ENCODE peak calls at places on chromosomes 13 and 19, in ten cellular contexts. One of them, this sample, is unnamed.
A peak's percentile ranks its signal among the peaks of the same experiment; 100 is the strongest.

GRCh38 chr19:36142496-36142895 is 2.6 kb downstream of the CAPNS1 start:
- DNase-seq in cardiac muscle cell: no peak
- DNase-seq in neural progenitor cell: no peak
- DNase-seq in transverse colon: no peak
- DNase-seq in upper lobe of left lung: no peak
- DNase-seq in thyroid gland: no peak
- DNase-seq in BE2C: no peak
- DNase-seq in A549: no peak
- DNase-seq in heart left ventricle: no peak
- DNase-seq in effector memory CD4-positive, alpha-beta T cell: no peak
- DNase-seq in this sample: no peak

GRCh38 chr13:40599146-40599545 is 67.3 kb downstream of the FOXO1 start:
- DNase-seq in BE2C: no peak
- DNase-seq in heart left ventricle: no peak
- DNase-seq in upper lobe of left lung: no peak
- DNase-seq in thyroid gland: no peak
- DNase-seq in transverse colon: no peak
- DNase-seq in neural progenitor cell: no peak
- DNase-seq in A549: no peak
- DNase-seq in effector memory CD4-positive, alpha-beta T cell: no peak
- DNase-seq in cardiac muscle cell: no peak
- DNase-seq in this sample: no peak

GRCh38 chr13:23325191-23325590 is 108.3 kb downstream of the SACS start:
- DNase-seq in neural progenitor cell: no peak
- DNase-seq in cardiac muscle cell: no peak
- DNase-seq in thyroid gland: no peak
- DNase-seq in heart left ventricle: no peak
- DNase-seq in effector memory CD4-positive, alpha-beta T cell: no peak
- DNase-seq in BE2C: no peak
- DNase-seq in A549: no peak
- DNase-seq in transverse colon: no peak
- DNase-seq in upper lobe of left lung: no peak
- DNase-seq in this sample: no peak

GRCh38 chr19:43782689-43783231 is 2.0 kb upstream of the KCNN4 start:
- DNase-seq in cardiac muscle cell: no peak
- DNase-seq in heart left ventricle: no peak
- DNase-seq in neural progenitor cell: no peak
- DNase-seq in thyroid gland: no peak
- DNase-seq in transverse colon: peak; percentile 88
- DNase-seq in upper lobe of left lung: no peak
- DNase-seq in BE2C: no peak
- DNase-seq in effector memory CD4-positive, alpha-beta T cell: no peak
- DNase-seq in A549: no peak
- DNase-seq in this sample: no peak

GRCh38 chr19:7391218-7391670 is 42.5 kb downstream of the ARHGEF18 start:
- DNase-seq in heart left ventricle: no peak
- DNase-seq in BE2C: no peak
- DNase-seq in thyroid gland: no peak
- DNase-seq in neural progenitor cell: no peak
- DNase-seq in transverse colon: peak; percentile 61
- DNase-seq in A549: peak; percentile 75
- DNase-seq in effector memory CD4-positive, alpha-beta T cell: no peak
- DNase-seq in upper lobe of left lung: no peak
- DNase-seq in cardiac muscle cell: no peak
- DNase-seq in this sample: peak; percentile 56

GRCh38 chr19:41774515-41774980 is 19.2 kb downstream of the CEACAM6 start:
- DNase-seq in transverse colon: peak; percentile 84
- DNase-seq in BE2C: no peak
- DNase-seq in thyroid gland: peak; percentile 17
- DNase-seq in heart left ventricle: no peak
- DNase-seq in cardiac muscle cell: no peak
- DNase-seq in effector memory CD4-positive, alpha-beta T cell: peak; percentile 40
- DNase-seq in neural progenitor cell: no peak
- DNase-seq in A549: peak; percentile 57
- DNase-seq in upper lobe of left lung: peak; percentile 82
- DNase-seq in this sample: no peak

GRCh38 chr19:6103894-6104293 is 6.4 kb downstream of the RFX2 start:
- DNase-seq in effector memory CD4-positive, alpha-beta T cell: no peak
- DNase-seq in transverse colon: no peak
- DNase-seq in thyroid gland: no peak
- DNase-seq in upper lobe of left lung: no peak
- DNase-seq in cardiac muscle cell: no peak
- DNase-seq in neural progenitor cell: no peak
- DNase-seq in A549: no peak
- DNase-seq in BE2C: no peak
- DNase-seq in heart left ventricle: no peak
- DNase-seq in this sample: no peak

GRCh38 chr13:45120967-45121366 is 657 bp downstream of the GTF2F2 start:
- DNase-seq in thyroid gland: no peak
- DNase-seq in A549: no peak
- DNase-seq in transverse colon: no peak
- DNase-seq in BE2C: no peak
- DNase-seq in cardiac muscle cell: no peak
- DNase-seq in neural progenitor cell: no peak
- DNase-seq in upper lobe of left lung: no peak
- DNase-seq in heart left ventricle: no peak
- DNase-seq in effector memory CD4-positive, alpha-beta T cell: no peak
- DNase-seq in this sample: no peak

DNA sequence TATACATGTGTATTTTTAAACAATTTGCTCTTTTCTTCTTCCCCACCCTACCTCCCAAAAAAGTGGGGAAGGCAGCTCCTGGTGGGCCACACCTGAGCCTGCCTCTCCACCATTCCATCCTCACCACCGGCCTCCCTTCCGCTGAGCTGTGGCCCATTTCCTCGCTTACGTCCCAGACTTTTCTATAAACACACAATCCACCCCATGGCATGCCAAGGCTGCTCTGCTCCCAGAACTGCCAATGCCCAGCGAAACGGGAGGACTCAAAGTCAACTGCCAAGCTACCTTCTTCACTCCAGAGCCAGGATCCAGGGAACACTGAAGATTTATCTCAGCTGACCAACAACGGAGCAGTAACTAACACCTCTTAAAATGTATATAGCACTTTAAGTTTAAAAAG is 2.8 kb downstream of the N4BP2L1 start:
- DNase-seq in BE2C: no peak
- DNase-seq in transverse colon: no peak
- DNase-seq in neural progenitor cell: no peak
- DNase-seq in heart left ventricle: no peak
- DNase-seq in effector memory CD4-positive, alpha-beta T cell: no peak
- DNase-seq in thyroid gland: no peak
- DNase-seq in upper lobe of left lung: no peak
- DNase-seq in A549: no peak
- DNase-seq in cardiac muscle cell: no peak
- DNase-seq in this sample: no peak
- H3K4me1 ChIP-seq in BE2C: no peaks in the 10 kb centered on the region
- H3K4me1 ChIP-seq in transverse colon: peaks cover 7% of the 10 kb centered on the region
- H3K4me1 ChIP-seq in neural progenitor cell: peaks cover 8% of the 10 kb centered on the region
- H3K4me1 ChIP-seq in heart left ventricle: peaks cover 29% of the 10 kb centered on the region
- H3K4me1 ChIP-seq in effector memory CD4-positive, alpha-beta T cell: peaks cover 14% of the 10 kb centered on the region
- H3K4me1 ChIP-seq in thyroid gland: peaks cover 18% of the 10 kb centered on the region
- H3K4me1 ChIP-seq in upper lobe of left lung: peaks cover 32% of the 10 kb centered on the region
- H3K4me1 ChIP-seq in A549: no peaks in the 10 kb centered on the region
- H3K4me1 ChIP-seq in cardiac muscle cell: peaks cover 4% of the 10 kb centered on the region
- H3K4me1 ChIP-seq in this sample: peaks cover 12% of the 10 kb centered on the region

GRCh38 chr19:952680-953500 is 27.1 kb downstream of the ARID3A start:
- DNase-seq in transverse colon: peak; percentile 68
- DNase-seq in neural progenitor cell: no peak
- DNase-seq in cardiac muscle cell: no peak
- DNase-seq in effector memory CD4-positive, alpha-beta T cell: no peak
- DNase-seq in heart left ventricle: no peak
- DNase-seq in BE2C: no peak
- DNase-seq in A549: no peak
- DNase-seq in thyroid gland: no peak
- DNase-seq in upper lobe of left lung: peak; percentile 28
- DNase-seq in this sample: no peak

GRCh38 chr19:954272-954671 is 28.4 kb downstream of the ARID3A start:
- DNase-seq in effector memory CD4-positive, alpha-beta T cell: no peak
- DNase-seq in transverse colon: no peak
- DNase-seq in neural progenitor cell: no peak
- DNase-seq in thyroid gland: no peak
- DNase-seq in BE2C: no peak
- DNase-seq in A549: no peak
- DNase-seq in upper lobe of left lung: no peak
- DNase-seq in cardiac muscle cell: no peak
- DNase-seq in heart left ventricle: no peak
- DNase-seq in this sample: no peak

GRCh38 chr19:955803-956746 is 28.1 kb upstream of the WDR18 start:
- DNase-seq in effector memory CD4-positive, alpha-beta T cell: no peak
- DNase-seq in upper lobe of left lung: no peak
- DNase-seq in neural progenitor cell: peak; percentile 93
- DNase-seq in BE2C: peak; percentile 8
- DNase-seq in heart left ventricle: no peak
- DNase-seq in A549: no peak
- DNase-seq in cardiac muscle cell: peak; percentile 17
- DNase-seq in transverse colon: peak; percentile 41
- DNase-seq in thyroid gland: no peak
- DNase-seq in this sample: no peak

GRCh38 chr19:953501-954271 is 27.9 kb downstream of the ARID3A start:
- DNase-seq in BE2C: peak; percentile 8
- DNase-seq in neural progenitor cell: peak; percentile 24
- DNase-seq in upper lobe of left lung: no peak
- DNase-seq in A549: no peak
- DNase-seq in thyroid gland: no peak
- DNase-seq in effector memory CD4-positive, alpha-beta T cell: no peak
- DNase-seq in transverse colon: no peak
- DNase-seq in heart left ventricle: no peak
- DNase-seq in cardiac muscle cell: peak; percentile 33
- DNase-seq in this sample: no peak

DNA sequence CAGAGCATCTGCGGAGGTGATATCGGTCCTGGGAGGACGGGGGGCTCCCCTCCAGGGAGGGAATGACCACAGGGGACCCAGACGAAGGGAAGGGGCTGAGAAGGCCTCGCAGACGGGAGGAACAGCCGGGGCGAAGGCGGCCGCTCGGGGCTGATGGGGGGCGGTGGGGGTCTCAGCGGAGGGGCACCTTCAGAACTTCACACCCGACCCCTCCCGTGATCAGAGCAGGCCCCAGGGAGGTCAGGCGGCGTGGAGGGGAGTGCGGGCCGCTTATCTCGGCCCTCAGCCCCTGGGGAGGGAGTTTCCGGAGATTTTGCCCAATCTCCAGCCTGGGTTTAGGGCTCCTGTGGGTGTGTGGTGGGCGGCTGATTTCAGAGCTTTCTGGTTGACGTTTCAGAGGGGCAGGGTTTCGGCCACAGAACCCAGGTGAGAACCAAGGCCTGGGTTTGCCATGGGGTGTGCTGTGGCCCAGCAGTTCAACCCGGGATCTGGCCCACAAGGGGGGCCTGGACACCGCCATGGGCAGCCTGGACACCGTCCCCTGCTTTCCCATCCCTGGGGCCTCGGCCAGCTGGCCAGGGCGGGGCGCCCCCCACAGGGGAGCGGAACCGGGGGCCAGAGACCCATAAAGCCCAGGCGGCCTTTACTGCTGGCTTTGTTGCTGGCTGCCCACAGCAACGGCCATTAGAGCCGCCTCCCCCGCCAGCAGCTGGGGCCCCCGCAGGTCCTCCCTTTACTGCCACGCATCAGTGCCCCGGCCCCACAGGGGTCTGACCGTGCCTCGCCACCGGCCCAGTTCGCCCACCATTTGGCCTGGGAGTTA is 29.0 kb downstream of the ARID3A start:
- DNase-seq in BE2C: peak; percentile 18
- DNase-seq in transverse colon: peak; percentile 51
- DNase-seq in neural progenitor cell: peak; percentile 63
- DNase-seq in A549: no peak
- DNase-seq in heart left ventricle: no peak
- DNase-seq in cardiac muscle cell: no peak
- DNase-seq in upper lobe of left lung: no peak
- DNase-seq in thyroid gland: no peak
- DNase-seq in effector memory CD4-positive, alpha-beta T cell: no peak
- DNase-seq in this sample: no peak
- H3K4me1 ChIP-seq in BE2C: peaks cover 7% of the 10 kb centered on the region
- H3K4me1 ChIP-seq in transverse colon: peaks cover 21% of the 10 kb centered on the region
- H3K4me1 ChIP-seq in neural progenitor cell: peaks cover 47% of the 10 kb centered on the region
- H3K4me1 ChIP-seq in A549: peaks cover 36% of the 10 kb centered on the region
- H3K4me1 ChIP-seq in heart left ventricle: no peaks in the 10 kb centered on the region
- H3K4me1 ChIP-seq in cardiac muscle cell: peaks cover 41% of the 10 kb centered on the region
- H3K4me1 ChIP-seq in upper lobe of left lung: peaks cover 26% of the 10 kb centered on the region
- H3K4me1 ChIP-seq in thyroid gland: peaks cover 11% of the 10 kb centered on the region
- H3K4me1 ChIP-seq in effector memory CD4-positive, alpha-beta T cell: peaks cover 15% of the 10 kb centered on the region
- H3K4me1 ChIP-seq in this sample: peaks cover 4% of the 10 kb centered on the region

DNA sequence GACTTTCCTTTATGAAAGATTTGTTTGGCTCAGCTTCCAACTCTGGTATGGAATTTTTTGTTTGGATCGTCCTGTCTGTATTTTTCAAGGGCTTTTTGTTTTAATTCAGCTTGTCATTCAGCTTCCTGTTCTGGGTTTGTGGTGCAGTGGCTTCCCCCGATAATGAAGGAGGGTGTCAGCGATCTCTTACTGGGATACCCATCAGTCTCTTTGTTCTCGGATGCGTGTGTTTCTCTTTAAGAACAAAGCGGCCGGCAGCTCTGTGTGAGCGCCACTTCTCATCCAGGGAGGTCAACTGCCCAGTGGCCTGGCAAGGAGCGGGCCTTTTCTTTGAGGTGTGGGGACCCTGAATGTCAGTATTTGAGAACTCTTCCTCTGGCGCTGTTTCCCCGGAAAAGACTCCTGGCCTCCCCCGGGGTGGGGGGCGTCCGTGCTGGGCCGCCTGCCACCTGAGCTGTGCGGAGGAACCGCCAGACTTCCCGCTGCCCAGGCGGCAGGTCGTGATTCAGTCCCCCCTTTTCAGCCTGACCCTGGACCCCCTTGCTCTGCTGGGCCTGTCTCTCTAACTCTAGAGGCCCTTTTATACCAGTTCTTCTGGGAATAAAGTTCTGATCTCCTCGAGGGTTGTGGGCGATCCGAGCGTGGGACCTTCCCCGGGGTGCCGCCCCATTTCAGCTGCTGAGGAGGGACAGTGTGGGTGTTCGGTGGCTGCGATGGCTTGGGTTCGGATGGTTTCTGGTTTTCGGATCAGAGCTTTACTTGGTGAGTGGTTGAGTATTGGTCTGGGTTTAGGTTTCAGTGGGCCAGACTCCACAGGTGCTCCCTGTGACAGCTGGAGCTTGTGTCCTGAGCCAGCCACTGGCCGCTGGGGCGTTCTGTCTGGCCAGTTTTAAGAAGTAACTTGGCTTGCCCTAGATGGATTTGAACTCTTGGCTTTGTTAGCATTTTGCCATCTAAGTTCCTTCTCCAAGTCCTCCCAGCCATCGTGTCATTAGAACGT is 3.4 kb downstream of the SF3A2 start:
- DNase-seq in BE2C: no peak
- DNase-seq in thyroid gland: peak; percentile 29
- DNase-seq in effector memory CD4-positive, alpha-beta T cell: peak; percentile 27
- DNase-seq in transverse colon: no peak
- DNase-seq in upper lobe of left lung: peak; percentile 32
- DNase-seq in neural progenitor cell: peak; percentile 90
- DNase-seq in cardiac muscle cell: no peak
- DNase-seq in A549: no peak
- DNase-seq in heart left ventricle: no peak
- DNase-seq in this sample: no peak
- H3K4me1 ChIP-seq in BE2C: peaks cover 9% of the 10 kb centered on the region
- H3K4me1 ChIP-seq in thyroid gland: peaks cover 51% of the 10 kb centered on the region
- H3K4me1 ChIP-seq in effector memory CD4-positive, alpha-beta T cell: peaks cover 52% of the 10 kb centered on the region
- H3K4me1 ChIP-seq in transverse colon: peaks cover 66% of the 10 kb centered on the region
- H3K4me1 ChIP-seq in upper lobe of left lung: peaks cover 61% of the 10 kb centered on the region
- H3K4me1 ChIP-seq in neural progenitor cell: peaks cover 41% of the 10 kb centered on the region
- H3K4me1 ChIP-seq in cardiac muscle cell: peaks cover 28% of the 10 kb centered on the region
- H3K4me1 ChIP-seq in A549: peaks cover 53% of the 10 kb centered on the region
- H3K4me1 ChIP-seq in heart left ventricle: peaks cover 59% of the 10 kb centered on the region
- H3K4me1 ChIP-seq in this sample: peaks cover 35% of the 10 kb centered on the region

DNA sequence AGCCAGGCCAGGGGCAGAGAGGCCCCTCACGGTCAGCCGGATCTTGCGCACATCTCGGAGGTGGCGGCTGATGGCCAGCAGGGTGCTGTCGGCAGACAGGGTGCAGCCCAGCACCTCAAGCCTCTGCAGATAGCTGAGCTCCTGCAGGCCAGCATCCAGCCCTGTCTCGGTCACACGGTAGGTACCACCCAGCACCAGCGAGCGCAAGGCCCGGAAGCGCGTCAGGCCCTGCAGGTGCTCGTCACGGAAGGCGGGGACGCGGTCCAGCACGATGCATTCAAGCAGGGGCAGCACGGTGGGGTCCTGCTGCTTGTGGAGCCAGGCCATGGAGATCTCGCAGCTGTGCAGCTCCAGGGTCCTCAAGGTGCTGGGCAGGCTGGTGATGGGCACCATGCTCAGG is 7.7 kb downstream of the FBXL12 start:
- DNase-seq in A549: no peak
- DNase-seq in transverse colon: no peak
- DNase-seq in neural progenitor cell: no peak
- DNase-seq in BE2C: no peak
- DNase-seq in thyroid gland: no peak
- DNase-seq in effector memory CD4-positive, alpha-beta T cell: no peak
- DNase-seq in cardiac muscle cell: no peak
- DNase-seq in upper lobe of left lung: no peak
- DNase-seq in heart left ventricle: no peak
- DNase-seq in this sample: no peak
- H3K4me1 ChIP-seq in A549: no peaks in the 10 kb centered on the region
- H3K4me1 ChIP-seq in transverse colon: peaks cover under 1% of the 10 kb centered on the region
- H3K4me1 ChIP-seq in neural progenitor cell: no peaks in the 10 kb centered on the region
- H3K4me1 ChIP-seq in BE2C: no peaks in the 10 kb centered on the region
- H3K4me1 ChIP-seq in thyroid gland: no peaks in the 10 kb centered on the region
- H3K4me1 ChIP-seq in effector memory CD4-positive, alpha-beta T cell: peaks cover 20% of the 10 kb centered on the region
- H3K4me1 ChIP-seq in cardiac muscle cell: no peaks in the 10 kb centered on the region
- H3K4me1 ChIP-seq in upper lobe of left lung: no peaks in the 10 kb centered on the region
- H3K4me1 ChIP-seq in heart left ventricle: no peaks in the 10 kb centered on the region
- H3K4me1 ChIP-seq in this sample: no peaks in the 10 kb centered on the region

This sample was measured in SJSA1.